ENCODE peak calls at places on chromosomes 7 and 10, in seven cellular contexts. One of them, this sample, is unnamed.

GRCh38 chr7:143315782-143316181 is at the start of gene CLCN1:
- DNase-seq in fibroblast of lung: no peak
- DNase-seq in tibial artery: no peak
- DNase-seq in mammary epithelial cell: no peak
- DNase-seq in Peyer's patch: no peak
- DNase-seq in CD8-positive, alpha-beta T cell: no peak
- DNase-seq in right lobe of liver: no peak
- DNase-seq in this sample: no peak

GRCh38 chr7:44046321-44047061 is 2.0 kb downstream of the DBNL start:
- DNase-seq in tibial artery: no peak
- DNase-seq in fibroblast of lung: no peak
- DNase-seq in right lobe of liver: peak; percentile 51
- DNase-seq in mammary epithelial cell: no peak
- DNase-seq in Peyer's patch: no peak
- DNase-seq in CD8-positive, alpha-beta T cell: no peak
- DNase-seq in this sample: no peak

GRCh38 chr7:55550838-55551537 is 21.3 kb downstream of the VOPP1 start:
- DNase-seq in Peyer's patch: no peak
- DNase-seq in fibroblast of lung: no peak
- DNase-seq in CD8-positive, alpha-beta T cell: no peak
- DNase-seq in right lobe of liver: no peak
- DNase-seq in mammary epithelial cell: no peak
- DNase-seq in tibial artery: no peak
- DNase-seq in this sample: no peak

GRCh38 chr7:6106140-6106904 is 75.1 kb downstream of the ANKRD61 start:
- DNase-seq in CD8-positive, alpha-beta T cell: peak; percentile 27
- DNase-seq in tibial artery: no peak
- DNase-seq in fibroblast of lung: peak; percentile 32
- DNase-seq in right lobe of liver: no peak
- DNase-seq in mammary epithelial cell: peak; percentile 49
- DNase-seq in Peyer's patch: peak; percentile 52
- DNase-seq in this sample: no peak

GRCh38 chr7:6453737-6454136 is 6.0 kb upstream of the DAGLB start:
- DNase-seq in mammary epithelial cell: peak; percentile 96
- DNase-seq in Peyer's patch: no peak
- DNase-seq in CD8-positive, alpha-beta T cell: no peak
- DNase-seq in tibial artery: no peak
- DNase-seq in fibroblast of lung: peak; percentile 93
- DNase-seq in right lobe of liver: no peak
- DNase-seq in this sample: no peak

GRCh38 chr7:128773604-128774003 is 2.0 kb downstream of the OPN1SW start:
- DNase-seq in Peyer's patch: no peak
- DNase-seq in mammary epithelial cell: no peak
- DNase-seq in CD8-positive, alpha-beta T cell: no peak
- DNase-seq in right lobe of liver: no peak
- DNase-seq in fibroblast of lung: no peak
- DNase-seq in tibial artery: no peak
- DNase-seq in this sample: no peak

GRCh38 chr10:67119648-67120047 is 193.8 kb downstream of the LRRTM3 start:
- DNase-seq in fibroblast of lung: peak; percentile 29
- DNase-seq in mammary epithelial cell: no peak
- DNase-seq in CD8-positive, alpha-beta T cell: no peak
- DNase-seq in right lobe of liver: no peak
- DNase-seq in Peyer's patch: no peak
- DNase-seq in tibial artery: no peak
- DNase-seq in this sample: no peak

GRCh38 chr7:103059471-103059870 is 15.1 kb downstream of the FBXL13 start:
- DNase-seq in CD8-positive, alpha-beta T cell: no peak
- DNase-seq in Peyer's patch: no peak
- DNase-seq in fibroblast of lung: no peak
- DNase-seq in right lobe of liver: no peak
- DNase-seq in mammary epithelial cell: no peak
- DNase-seq in tibial artery: no peak
- DNase-seq in this sample: no peak

GRCh38 chr7:38462819-38463218 is 168.4 kb downstream of the AMPH start:
- DNase-seq in fibroblast of lung: no peak
- DNase-seq in tibial artery: no peak
- DNase-seq in mammary epithelial cell: no peak
- DNase-seq in CD8-positive, alpha-beta T cell: no peak
- DNase-seq in right lobe of liver: no peak
- DNase-seq in Peyer's patch: no peak
- DNase-seq in this sample: no peak

GRCh38 chr10:68792115-68792514 is 35.2 kb upstream of the STOX1 start:
- DNase-seq in fibroblast of lung: no peak
- DNase-seq in tibial artery: no peak
- DNase-seq in right lobe of liver: no peak
- DNase-seq in CD8-positive, alpha-beta T cell: no peak
- DNase-seq in mammary epithelial cell: no peak
- DNase-seq in Peyer's patch: no peak
- DNase-seq in this sample: no peak
- TF ChIP-seq CTCF in fibroblast of lung: no peak
- TF ChIP-seq CTCF in tibial artery: no peak
- TF ChIP-seq CTCF in right lobe of liver: peak; percentile 18
- TF ChIP-seq CTCF in CD8-positive, alpha-beta T cell: peak; percentile 34
- TF ChIP-seq CTCF in mammary epithelial cell: peak; percentile 10
- TF ChIP-seq CTCF in Peyer's patch: peak; percentile 30
- TF ChIP-seq CTCF in this sample: no peak

DNA sequence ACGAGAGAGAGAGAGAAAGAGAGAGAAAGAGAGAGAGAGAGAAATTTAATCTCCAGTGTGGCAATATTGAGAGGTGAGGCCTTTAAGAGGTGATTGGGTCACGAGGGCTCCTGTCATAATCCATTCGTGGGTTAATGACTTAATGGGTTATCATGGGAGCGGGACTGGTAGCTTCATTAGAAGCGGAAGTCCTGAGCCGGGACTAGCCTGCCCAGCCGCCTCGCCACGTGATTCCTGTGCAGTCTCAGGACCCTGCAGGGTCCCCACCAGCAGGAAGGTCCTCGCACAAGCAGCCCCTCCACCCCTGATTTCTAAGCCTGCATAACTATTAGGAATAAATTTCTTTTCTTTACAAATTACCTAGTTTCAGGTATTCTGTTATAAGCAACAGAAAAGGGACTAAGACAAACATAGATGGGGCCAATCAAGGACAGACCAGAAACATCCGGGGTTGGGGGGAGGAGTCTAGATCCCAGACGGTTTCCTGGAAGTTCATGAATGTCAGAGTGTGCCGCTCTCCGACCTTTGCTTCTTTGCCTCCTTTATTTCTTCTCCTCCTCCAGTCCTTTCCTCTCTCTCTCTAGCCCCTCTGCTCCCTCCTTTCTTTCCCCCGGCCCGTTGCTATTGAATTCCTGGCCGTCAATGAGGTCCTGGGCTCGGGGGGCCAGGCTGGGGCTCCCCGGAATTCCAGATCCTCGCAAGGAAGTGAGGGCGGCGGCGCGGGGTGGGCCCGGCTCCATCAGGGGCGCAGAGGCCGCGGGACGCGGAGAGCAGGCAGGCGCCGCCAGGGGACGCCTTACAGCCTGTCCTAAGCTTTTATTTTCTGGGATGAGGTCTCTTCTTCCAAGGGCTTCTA is 146.8 kb downstream of the CYP26A1 start:
- DNase-seq in fibroblast of lung: no peak
- DNase-seq in CD8-positive, alpha-beta T cell: no peak
- DNase-seq in mammary epithelial cell: no peak
- DNase-seq in Peyer's patch: no peak
- DNase-seq in right lobe of liver: no peak
- DNase-seq in tibial artery: no peak
- DNase-seq in this sample: no peak
- TF ChIP-seq CTCF in fibroblast of lung: no peak
- TF ChIP-seq CTCF in CD8-positive, alpha-beta T cell: no peak
- TF ChIP-seq CTCF in mammary epithelial cell: no peak
- TF ChIP-seq CTCF in Peyer's patch: no peak
- TF ChIP-seq CTCF in right lobe of liver: no peak
- TF ChIP-seq CTCF in tibial artery: no peak
- TF ChIP-seq CTCF in this sample: no peak

GRCh38 chr10:1488970-1489548 is 248.3 kb downstream of the ADARB2 start:
- DNase-seq in tibial artery: no peak
- DNase-seq in mammary epithelial cell: no peak
- DNase-seq in fibroblast of lung: no peak
- DNase-seq in CD8-positive, alpha-beta T cell: no peak
- DNase-seq in Peyer's patch: no peak
- DNase-seq in right lobe of liver: no peak
- DNase-seq in this sample: no peak
- TF ChIP-seq CTCF in tibial artery: no peak
- TF ChIP-seq CTCF in mammary epithelial cell: no peak
- TF ChIP-seq CTCF in fibroblast of lung: no peak
- TF ChIP-seq CTCF in CD8-positive, alpha-beta T cell: no peak
- TF ChIP-seq CTCF in Peyer's patch: no peak
- TF ChIP-seq CTCF in right lobe of liver: no peak
- TF ChIP-seq CTCF in this sample: no peak

DNA sequence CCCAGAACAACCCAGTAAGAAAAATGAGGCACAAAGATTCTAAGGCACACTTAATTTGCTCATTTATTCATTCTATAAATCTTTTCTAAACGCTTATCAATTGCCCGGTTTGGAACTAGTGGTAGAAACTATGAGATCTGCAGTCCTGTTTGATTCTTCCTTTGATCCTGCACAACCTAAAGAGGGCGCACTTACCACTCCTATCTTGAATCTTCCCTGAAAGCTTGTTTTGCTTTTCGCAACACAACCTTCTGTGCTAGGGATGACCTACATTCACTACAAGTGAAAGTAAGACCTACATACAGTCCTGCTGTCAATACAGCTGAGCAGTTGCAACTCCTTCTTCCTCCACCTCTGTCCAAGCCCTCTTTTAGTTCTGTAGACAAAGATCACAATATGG is 12.6 kb upstream of the ARL4A start:
- DNase-seq in mammary epithelial cell: peak; percentile 30
- DNase-seq in right lobe of liver: no peak
- DNase-seq in tibial artery: no peak
- DNase-seq in Peyer's patch: no peak
- DNase-seq in fibroblast of lung: no peak
- DNase-seq in CD8-positive, alpha-beta T cell: peak; percentile 33
- DNase-seq in this sample: no peak
- TF ChIP-seq CTCF in mammary epithelial cell: peak; percentile 54
- TF ChIP-seq CTCF in right lobe of liver: peak; percentile 54
- TF ChIP-seq CTCF in tibial artery: no peak
- TF ChIP-seq CTCF in Peyer's patch: peak; percentile 45
- TF ChIP-seq CTCF in fibroblast of lung: peak; percentile 26
- TF ChIP-seq CTCF in CD8-positive, alpha-beta T cell: no peak
- TF ChIP-seq CTCF in this sample: no peak

GRCh38 chr7:107169120-107170050 is 582 bp downstream of the HBP1 start:
- DNase-seq in right lobe of liver: peak; percentile 98
- DNase-seq in CD8-positive, alpha-beta T cell: peak; percentile 84
- DNase-seq in tibial artery: peak; percentile 98
- DNase-seq in fibroblast of lung: peak; percentile 91
- DNase-seq in mammary epithelial cell: peak; percentile 97
- DNase-seq in Peyer's patch: peak; percentile 96
- DNase-seq in this sample: peak; percentile 89
- TF ChIP-seq CTCF in right lobe of liver: no peak
- TF ChIP-seq CTCF in CD8-positive, alpha-beta T cell: no peak
- TF ChIP-seq CTCF in tibial artery: no peak
- TF ChIP-seq CTCF in fibroblast of lung: no peak
- TF ChIP-seq CTCF in mammary epithelial cell: no peak
- TF ChIP-seq CTCF in Peyer's patch: peak; percentile 13
- TF ChIP-seq CTCF in this sample: no peak

This sample was measured in mesothelial cell of epicardium.